ENCODE peak calls at places on chromosomes 16 and 17, in six cellular contexts. One of them, this sample, is unnamed.

GRCh38 chr17:61399131-61400057 is at the start of gene TBX2:
- DNase-seq in stimulated activated CD8-positive, alpha-beta memory T cell treated with anti-CD3 and anti-CD28 coated beads, Interleukin-15, amount 100 ng/mL, for 1 hour: no peak
- DNase-seq in fibroblast of the aortic adventitia: peak
- DNase-seq in NT2/D1: no peak
- DNase-seq in pancreas: no peak
- DNase-seq in astrocyte of the spinal cord: peak
- DNase-seq in this sample: peak

GRCh38 chr17:63819585-63820537 is 7.4 kb upstream of the PSMC5 start:
- DNase-seq in stimulated activated CD8-positive, alpha-beta memory T cell treated with anti-CD3 and anti-CD28 coated beads, Interleukin-15, amount 100 ng/mL, for 1 hour: no peak
- DNase-seq in fibroblast of the aortic adventitia: no peak
- DNase-seq in NT2/D1: no peak
- DNase-seq in astrocyte of the spinal cord: no peak
- DNase-seq in pancreas: no peak
- DNase-seq in this sample: no peak

GRCh38 chr16:19114359-19115147 is 789 bp downstream of the ITPRIPL2 start:
- DNase-seq in NT2/D1: no peak
- DNase-seq in astrocyte of the spinal cord: peak
- DNase-seq in pancreas: peak
- DNase-seq in stimulated activated CD8-positive, alpha-beta memory T cell treated with anti-CD3 and anti-CD28 coated beads, Interleukin-15, amount 100 ng/mL, for 1 hour: no peak
- DNase-seq in fibroblast of the aortic adventitia: peak
- DNase-seq in this sample: peak

GRCh38 chr17:62206550-62206949 is 141.5 kb upstream of the MED13 start:
- DNase-seq in fibroblast of the aortic adventitia: no peak
- DNase-seq in astrocyte of the spinal cord: no peak
- DNase-seq in stimulated activated CD8-positive, alpha-beta memory T cell treated with anti-CD3 and anti-CD28 coated beads, Interleukin-15, amount 100 ng/mL, for 1 hour: no peak
- DNase-seq in pancreas: no peak
- DNase-seq in NT2/D1: no peak
- DNase-seq in this sample: no peak

GRCh38 chr17:19242323-19242722 is 5.2 kb downstream of the EPN2 start:
- DNase-seq in stimulated activated CD8-positive, alpha-beta memory T cell treated with anti-CD3 and anti-CD28 coated beads, Interleukin-15, amount 100 ng/mL, for 1 hour: no peak
- DNase-seq in astrocyte of the spinal cord: no peak
- DNase-seq in NT2/D1: no peak
- DNase-seq in fibroblast of the aortic adventitia: no peak
- DNase-seq in pancreas: no peak
- DNase-seq in this sample: peak

GRCh38 chr16:89404561-89404960 is 85.8 kb downstream of the ANKRD11 start:
- DNase-seq in stimulated activated CD8-positive, alpha-beta memory T cell treated with anti-CD3 and anti-CD28 coated beads, Interleukin-15, amount 100 ng/mL, for 1 hour: no peak
- DNase-seq in fibroblast of the aortic adventitia: no peak
- DNase-seq in pancreas: peak
- DNase-seq in astrocyte of the spinal cord: no peak
- DNase-seq in NT2/D1: no peak
- DNase-seq in this sample: no peak

GRCh38 chr17:39618252-39618913 is 8.4 kb upstream of the PPP1R1B start:
- DNase-seq in NT2/D1: no peak
- DNase-seq in astrocyte of the spinal cord: no peak
- DNase-seq in pancreas: peak
- DNase-seq in fibroblast of the aortic adventitia: peak
- DNase-seq in stimulated activated CD8-positive, alpha-beta memory T cell treated with anti-CD3 and anti-CD28 coated beads, Interleukin-15, amount 100 ng/mL, for 1 hour: no peak
- DNase-seq in this sample: peak

GRCh38 chr17:79563237-79564013 is 47.4 kb downstream of the RBFOX3 start:
- DNase-seq in pancreas: no peak
- DNase-seq in fibroblast of the aortic adventitia: no peak
- DNase-seq in astrocyte of the spinal cord: peak
- DNase-seq in stimulated activated CD8-positive, alpha-beta memory T cell treated with anti-CD3 and anti-CD28 coated beads, Interleukin-15, amount 100 ng/mL, for 1 hour: no peak
- DNase-seq in NT2/D1: no peak
- DNase-seq in this sample: no peak

GRCh38 chr16:82452002-82452741 is 174.6 kb upstream of the CDH13 start:
- DNase-seq in NT2/D1: no peak
- DNase-seq in fibroblast of the aortic adventitia: no peak
- DNase-seq in stimulated activated CD8-positive, alpha-beta memory T cell treated with anti-CD3 and anti-CD28 coated beads, Interleukin-15, amount 100 ng/mL, for 1 hour: no peak
- DNase-seq in pancreas: no peak
- DNase-seq in astrocyte of the spinal cord: no peak
- DNase-seq in this sample: no peak

GRCh38 chr17:39517224-39517623 is 55.9 kb downstream of the CDK12 start:
- DNase-seq in stimulated activated CD8-positive, alpha-beta memory T cell treated with anti-CD3 and anti-CD28 coated beads, Interleukin-15, amount 100 ng/mL, for 1 hour: no peak
- DNase-seq in fibroblast of the aortic adventitia: peak
- DNase-seq in NT2/D1: no peak
- DNase-seq in astrocyte of the spinal cord: peak
- DNase-seq in pancreas: no peak
- DNase-seq in this sample: no peak

GRCh38 chr17:3029213-3029913 is 34.0 kb downstream of the OR1D5 start:
- DNase-seq in pancreas: no peak
- DNase-seq in astrocyte of the spinal cord: no peak
- DNase-seq in NT2/D1: no peak
- DNase-seq in stimulated activated CD8-positive, alpha-beta memory T cell treated with anti-CD3 and anti-CD28 coated beads, Interleukin-15, amount 100 ng/mL, for 1 hour: no peak
- DNase-seq in fibroblast of the aortic adventitia: no peak
- DNase-seq in this sample: no peak

GRCh38 chr17:30323895-30324319 is 9.9 kb downstream of the TMIGD1 start:
- DNase-seq in stimulated activated CD8-positive, alpha-beta memory T cell treated with anti-CD3 and anti-CD28 coated beads, Interleukin-15, amount 100 ng/mL, for 1 hour: no peak
- DNase-seq in fibroblast of the aortic adventitia: peak
- DNase-seq in NT2/D1: no peak
- DNase-seq in astrocyte of the spinal cord: peak
- DNase-seq in pancreas: peak
- DNase-seq in this sample: peak

This sample was measured in upper lobe of left lung.